ENCODE peak calls at places on chromosomes 12 and 14, in seven cellular contexts. V, Y, L, E, G, M and A are unnamed samples.

GRCh38 chr14:101167428-101167827 is 263.9 kb upstream of the RTL1 start:
- DNase-seq in V (no peak), Y (no peak), L (no peak), E (no peak), G (no peak), M (no peak), A (no peak)

GRCh38 chr14:81219821-81220487 is 805 bp downstream of the GTF2A1 start:
- DNase-seq in V (no peak), Y (peak), L (no peak), E (no peak), G (peak), M (peak), A (peak)

GRCh38 chr14:104979758-104980591 is 1.8 kb upstream of the AHNAK2 start:
- DNase-seq in V (no peak), Y (no peak), L (peak), E (no peak), G (peak), M (no peak), A (no peak)

GRCh38 chr12:120006248-120006975 is 17.4 kb downstream of the BICDL1 start:
- DNase-seq in V (no peak), Y (no peak), L (no peak), E (no peak), G (no peak), M (no peak), A (no peak)

GRCh38 chr12:11827096-11827841 is 177.8 kb downstream of the ETV6 start:
- DNase-seq in V (no peak), Y (no peak), L (no peak), E (no peak), G (peak), M (peak), A (no peak)

GRCh38 chr12:95605087-95605486 is 53.8 kb upstream of the USP44 start:
- DNase-seq in V (no peak), Y (no peak), L (peak), E (no peak), G (no peak), M (peak), A (peak)

GRCh38 chr12:45260481-45260824 is 44.6 kb downstream of the ANO6 start:
- DNase-seq in V (no peak), Y (no peak), L (no peak), E (no peak), G (no peak), M (no peak), A (no peak)

GRCh38 chr12:4047441-4047840 is 174.2 kb upstream of the PARP11 start:
- DNase-seq in V (no peak), Y (no peak), L (no peak), E (no peak), G (no peak), M (no peak), A (no peak)

GRCh38 chr14:59020382-59020781 is 168.1 kb upstream of the DAAM1 start:
- DNase-seq in V (no peak), Y (peak), L (peak), E (no peak), G (no peak), M (peak), A (peak)

GRCh38 chr14:69573841-69574265 is 818 bp downstream of the CCDC177 start:
- DNase-seq in V (no peak), Y (no peak), L (no peak), E (no peak), G (no peak), M (no peak), A (no peak)

GRCh38 chr14:91242635-91243034 is 1.9 kb downstream of the GPR68 start:
- DNase-seq in V (no peak), Y (no peak), L (no peak), E (no peak), G (no peak), M (no peak), A (no peak)

GRCh38 chr14:103155013-103155412 is 31.8 kb downstream of the TNFAIP2 start:
- DNase-seq in V (no peak), Y (peak), L (no peak), E (peak), G (peak), M (peak), A (no peak)